ENCODE peak calls at places on chromosomes 16 and 17, in seven cellular contexts. One of them, this sample, is unnamed.

GRCh38 chr16:20969386-20969785 is 68.8 kb downstream of the LYRM1 start:
- DNase-seq in stimulated activated CD8-positive, alpha-beta memory T cell treated with anti-CD3 and anti-CD28 coated beads, Interleukin-15, amount 100 ng/mL, for 1 hour: no peak
- DNase-seq in stimulated activated CD4-positive, alpha-beta T cell treated with anti-CD3 and anti-CD28 coated beads, Interleukin-2, amount 100 ng/mL, for 48 hours: no peak
- DNase-seq in fibroblast of the aortic adventitia: no peak
- DNase-seq in GM04504: no peak
- DNase-seq in CD8-positive, alpha-beta T cell: no peak
- DNase-seq in NCI-H1105: no peak
- DNase-seq in this sample: no peak

GRCh38 chr17:13421581-13421980 is 180.1 kb downstream of the HS3ST3A1 start:
- DNase-seq in stimulated activated CD8-positive, alpha-beta memory T cell treated with anti-CD3 and anti-CD28 coated beads, Interleukin-15, amount 100 ng/mL, for 1 hour: no peak
- DNase-seq in stimulated activated CD4-positive, alpha-beta T cell treated with anti-CD3 and anti-CD28 coated beads, Interleukin-2, amount 100 ng/mL, for 48 hours: no peak
- DNase-seq in fibroblast of the aortic adventitia: no peak
- DNase-seq in GM04504: no peak
- DNase-seq in CD8-positive, alpha-beta T cell: no peak
- DNase-seq in NCI-H1105: no peak
- DNase-seq in this sample: no peak

GRCh38 chr17:43515641-43516040 is 30.5 kb downstream of the ETV4 start:
- DNase-seq in stimulated activated CD8-positive, alpha-beta memory T cell treated with anti-CD3 and anti-CD28 coated beads, Interleukin-15, amount 100 ng/mL, for 1 hour: no peak
- DNase-seq in stimulated activated CD4-positive, alpha-beta T cell treated with anti-CD3 and anti-CD28 coated beads, Interleukin-2, amount 100 ng/mL, for 48 hours: no peak
- DNase-seq in fibroblast of the aortic adventitia: no peak
- DNase-seq in GM04504: peak
- DNase-seq in CD8-positive, alpha-beta T cell: no peak
- DNase-seq in NCI-H1105: no peak
- DNase-seq in this sample: no peak

GRCh38 chr17:67879662-67880061 is 54.4 kb downstream of the BPTF start:
- DNase-seq in stimulated activated CD8-positive, alpha-beta memory T cell treated with anti-CD3 and anti-CD28 coated beads, Interleukin-15, amount 100 ng/mL, for 1 hour: no peak
- DNase-seq in stimulated activated CD4-positive, alpha-beta T cell treated with anti-CD3 and anti-CD28 coated beads, Interleukin-2, amount 100 ng/mL, for 48 hours: no peak
- DNase-seq in fibroblast of the aortic adventitia: peak
- DNase-seq in GM04504: no peak
- DNase-seq in CD8-positive, alpha-beta T cell: no peak
- DNase-seq in NCI-H1105: no peak
- DNase-seq in this sample: no peak

GRCh38 chr17:8904686-8905085 is 37.2 kb upstream of the PIK3R6 start:
- DNase-seq in stimulated activated CD8-positive, alpha-beta memory T cell treated with anti-CD3 and anti-CD28 coated beads, Interleukin-15, amount 100 ng/mL, for 1 hour: no peak
- DNase-seq in stimulated activated CD4-positive, alpha-beta T cell treated with anti-CD3 and anti-CD28 coated beads, Interleukin-2, amount 100 ng/mL, for 48 hours: no peak
- DNase-seq in fibroblast of the aortic adventitia: no peak
- DNase-seq in GM04504: no peak
- DNase-seq in CD8-positive, alpha-beta T cell: peak
- DNase-seq in NCI-H1105: no peak
- DNase-seq in this sample: no peak

GRCh38 chr16:58485184-58485887 is 14.6 kb upstream of the NDRG4 start:
- DNase-seq in stimulated activated CD8-positive, alpha-beta memory T cell treated with anti-CD3 and anti-CD28 coated beads, Interleukin-15, amount 100 ng/mL, for 1 hour: no peak
- DNase-seq in stimulated activated CD4-positive, alpha-beta T cell treated with anti-CD3 and anti-CD28 coated beads, Interleukin-2, amount 100 ng/mL, for 48 hours: no peak
- DNase-seq in fibroblast of the aortic adventitia: no peak
- DNase-seq in GM04504: no peak
- DNase-seq in CD8-positive, alpha-beta T cell: no peak
- DNase-seq in NCI-H1105: no peak
- DNase-seq in this sample: no peak

GRCh38 chr16:57297856-57298255 is 13.4 kb upstream of the PLLP start:
- DNase-seq in stimulated activated CD8-positive, alpha-beta memory T cell treated with anti-CD3 and anti-CD28 coated beads, Interleukin-15, amount 100 ng/mL, for 1 hour: no peak
- DNase-seq in stimulated activated CD4-positive, alpha-beta T cell treated with anti-CD3 and anti-CD28 coated beads, Interleukin-2, amount 100 ng/mL, for 48 hours: no peak
- DNase-seq in fibroblast of the aortic adventitia: no peak
- DNase-seq in GM04504: no peak
- DNase-seq in CD8-positive, alpha-beta T cell: peak
- DNase-seq in NCI-H1105: no peak
- DNase-seq in this sample: no peak

GRCh38 chr17:80888276-80889160 is 103.1 kb upstream of the CHMP6 start:
- DNase-seq in stimulated activated CD8-positive, alpha-beta memory T cell treated with anti-CD3 and anti-CD28 coated beads, Interleukin-15, amount 100 ng/mL, for 1 hour: no peak
- DNase-seq in stimulated activated CD4-positive, alpha-beta T cell treated with anti-CD3 and anti-CD28 coated beads, Interleukin-2, amount 100 ng/mL, for 48 hours: no peak
- DNase-seq in fibroblast of the aortic adventitia: no peak
- DNase-seq in GM04504: no peak
- DNase-seq in CD8-positive, alpha-beta T cell: no peak
- DNase-seq in NCI-H1105: no peak
- DNase-seq in this sample: no peak

GRCh38 chr16:1075546-1075945 is 3.0 kb downstream of the SSTR5 start:
- DNase-seq in stimulated activated CD8-positive, alpha-beta memory T cell treated with anti-CD3 and anti-CD28 coated beads, Interleukin-15, amount 100 ng/mL, for 1 hour: no peak
- DNase-seq in stimulated activated CD4-positive, alpha-beta T cell treated with anti-CD3 and anti-CD28 coated beads, Interleukin-2, amount 100 ng/mL, for 48 hours: no peak
- DNase-seq in fibroblast of the aortic adventitia: no peak
- DNase-seq in GM04504: no peak
- DNase-seq in CD8-positive, alpha-beta T cell: no peak
- DNase-seq in NCI-H1105: no peak
- DNase-seq in this sample: no peak

GRCh38 chr17:66580178-66580577 is 254.7 kb upstream of the CACNG5 start:
- DNase-seq in stimulated activated CD8-positive, alpha-beta memory T cell treated with anti-CD3 and anti-CD28 coated beads, Interleukin-15, amount 100 ng/mL, for 1 hour: no peak
- DNase-seq in stimulated activated CD4-positive, alpha-beta T cell treated with anti-CD3 and anti-CD28 coated beads, Interleukin-2, amount 100 ng/mL, for 48 hours: no peak
- DNase-seq in fibroblast of the aortic adventitia: peak
- DNase-seq in GM04504: no peak
- DNase-seq in CD8-positive, alpha-beta T cell: no peak
- DNase-seq in NCI-H1105: no peak
- DNase-seq in this sample: peak

GRCh38 chr16:82192665-82193064 is 22.6 kb upstream of the MPHOSPH6 start:
- DNase-seq in stimulated activated CD8-positive, alpha-beta memory T cell treated with anti-CD3 and anti-CD28 coated beads, Interleukin-15, amount 100 ng/mL, for 1 hour: no peak
- DNase-seq in stimulated activated CD4-positive, alpha-beta T cell treated with anti-CD3 and anti-CD28 coated beads, Interleukin-2, amount 100 ng/mL, for 48 hours: no peak
- DNase-seq in fibroblast of the aortic adventitia: peak
- DNase-seq in GM04504: peak
- DNase-seq in CD8-positive, alpha-beta T cell: no peak
- DNase-seq in NCI-H1105: no peak
- DNase-seq in this sample: no peak

GRCh38 chr16:87131061-87131995 is 185.9 kb downstream of the C16orf95 start:
- DNase-seq in stimulated activated CD8-positive, alpha-beta memory T cell treated with anti-CD3 and anti-CD28 coated beads, Interleukin-15, amount 100 ng/mL, for 1 hour: no peak
- DNase-seq in stimulated activated CD4-positive, alpha-beta T cell treated with anti-CD3 and anti-CD28 coated beads, Interleukin-2, amount 100 ng/mL, for 48 hours: no peak
- DNase-seq in fibroblast of the aortic adventitia: no peak
- DNase-seq in GM04504: no peak
- DNase-seq in CD8-positive, alpha-beta T cell: no peak
- DNase-seq in NCI-H1105: no peak
- DNase-seq in this sample: no peak

GRCh38 chr17:9240659-9241370 is 219.5 kb downstream of the NTN1 start:
- DNase-seq in stimulated activated CD8-positive, alpha-beta memory T cell treated with anti-CD3 and anti-CD28 coated beads, Interleukin-15, amount 100 ng/mL, for 1 hour: no peak
- DNase-seq in stimulated activated CD4-positive, alpha-beta T cell treated with anti-CD3 and anti-CD28 coated beads, Interleukin-2, amount 100 ng/mL, for 48 hours: no peak
- DNase-seq in fibroblast of the aortic adventitia: peak
- DNase-seq in GM04504: no peak
- DNase-seq in CD8-positive, alpha-beta T cell: no peak
- DNase-seq in NCI-H1105: no peak
- DNase-seq in this sample: peak

GRCh38 chr17:57484826-57485565 is 228.7 kb downstream of the MSI2 start:
- DNase-seq in stimulated activated CD8-positive, alpha-beta memory T cell treated with anti-CD3 and anti-CD28 coated beads, Interleukin-15, amount 100 ng/mL, for 1 hour: no peak
- DNase-seq in stimulated activated CD4-positive, alpha-beta T cell treated with anti-CD3 and anti-CD28 coated beads, Interleukin-2, amount 100 ng/mL, for 48 hours: no peak
- DNase-seq in fibroblast of the aortic adventitia: no peak
- DNase-seq in GM04504: no peak
- DNase-seq in CD8-positive, alpha-beta T cell: no peak
- DNase-seq in NCI-H1105: no peak
- DNase-seq in this sample: no peak

GRCh38 chr17:7626307-7626706 is 1.3 kb downstream of the SAT2 start:
- DNase-seq in stimulated activated CD8-positive, alpha-beta memory T cell treated with anti-CD3 and anti-CD28 coated beads, Interleukin-15, amount 100 ng/mL, for 1 hour: no peak
- DNase-seq in stimulated activated CD4-positive, alpha-beta T cell treated with anti-CD3 and anti-CD28 coated beads, Interleukin-2, amount 100 ng/mL, for 48 hours: no peak
- DNase-seq in fibroblast of the aortic adventitia: no peak
- DNase-seq in GM04504: no peak
- DNase-seq in CD8-positive, alpha-beta T cell: no peak
- DNase-seq in NCI-H1105: no peak
- DNase-seq in this sample: no peak

GRCh38 chr17:76673729-76674128 is 30.2 kb upstream of the ST6GALNAC1 start:
- DNase-seq in stimulated activated CD8-positive, alpha-beta memory T cell treated with anti-CD3 and anti-CD28 coated beads, Interleukin-15, amount 100 ng/mL, for 1 hour: no peak
- DNase-seq in stimulated activated CD4-positive, alpha-beta T cell treated with anti-CD3 and anti-CD28 coated beads, Interleukin-2, amount 100 ng/mL, for 48 hours: no peak
- DNase-seq in fibroblast of the aortic adventitia: no peak
- DNase-seq in GM04504: no peak
- DNase-seq in CD8-positive, alpha-beta T cell: no peak
- DNase-seq in NCI-H1105: no peak
- DNase-seq in this sample: no peak

GRCh38 chr17:76643553-76644148 is at the start of gene ST6GALNAC1:
- DNase-seq in stimulated activated CD8-positive, alpha-beta memory T cell treated with anti-CD3 and anti-CD28 coated beads, Interleukin-15, amount 100 ng/mL, for 1 hour: no peak
- DNase-seq in stimulated activated CD4-positive, alpha-beta T cell treated with anti-CD3 and anti-CD28 coated beads, Interleukin-2, amount 100 ng/mL, for 48 hours: no peak
- DNase-seq in fibroblast of the aortic adventitia: no peak
- DNase-seq in GM04504: no peak
- DNase-seq in CD8-positive, alpha-beta T cell: no peak
- DNase-seq in NCI-H1105: no peak
- DNase-seq in this sample: no peak

GRCh38 chr17:47735536-47736011 is 2.5 kb downstream of the TBX21 start:
- DNase-seq in stimulated activated CD8-positive, alpha-beta memory T cell treated with anti-CD3 and anti-CD28 coated beads, Interleukin-15, amount 100 ng/mL, for 1 hour: no peak
- DNase-seq in stimulated activated CD4-positive, alpha-beta T cell treated with anti-CD3 and anti-CD28 coated beads, Interleukin-2, amount 100 ng/mL, for 48 hours: no peak
- DNase-seq in fibroblast of the aortic adventitia: no peak
- DNase-seq in GM04504: no peak
- DNase-seq in CD8-positive, alpha-beta T cell: peak
- DNase-seq in NCI-H1105: no peak
- DNase-seq in this sample: no peak